ENCODE peak calls at places on chromosomes 4 and X, in seven cellular contexts. S is HEK293T, W is DMS 273 treated with DMSO at 0.1 percent for 48 hours, A is fibroblast of lung, D is memory B cell, U is chondrocyte, H is NCI-H2171 treated with DMSO at 0.1 percent for 48 hours. O is an unnamed sample.

GRCh38 chr4:87304659-87305277 is 17.9 kb downstream of the HSD17B13 start:
- DNase-seq in S (peak), W (no peak), A (peak), D (no peak), U (no peak), H (peak), O (no peak)

GRCh38 chr4:1767770-1768366 is 25.2 kb upstream of the FGFR3 start:
- DNase-seq in S (peak), W (peak), A (peak), D (no peak), U (no peak), H (peak), O (peak)

GRCh38 chrX:133215747-133216146 is 2.4 kb downstream of the TFDP3 start:
- DNase-seq in S (peak), W (no peak), A (peak), D (no peak), U (no peak), H (no peak), O (peak)

GRCh38 chrX:136574548-136574947 is 42.5 kb downstream of the VGLL1 start:
- DNase-seq in S (no peak), W (no peak), A (no peak), D (no peak), U (no peak), H (no peak), O (no peak)

GRCh38 chrX:20001615-20002014 is 10.8 kb upstream of the BCLAF3 start:
- DNase-seq in S (no peak), W (no peak), A (no peak), D (no peak), U (no peak), H (no peak), O (no peak)

GRCh38 chr4:7546152-7546808 is 111.5 kb upstream of the PSAPL1 start:
- DNase-seq in S (no peak), W (no peak), A (no peak), D (no peak), U (peak), H (peak), O (no peak)

GRCh38 chrX:110657073-110657472 is 138.5 kb downstream of the CHRDL1 start:
- DNase-seq in S (no peak), W (no peak), A (no peak), D (no peak), U (no peak), H (no peak), O (no peak)

GRCh38 chr4:13548984-13549546 is 4.8 kb upstream of the NKX3-2 start:
- DNase-seq in S (peak), W (peak), A (peak), D (peak), U (no peak), H (peak), O (peak)

GRCh38 chrX:82141942-82142341 is 940.0 kb downstream of the SH3BGRL start:
- DNase-seq in S (no peak), W (no peak), A (no peak), D (no peak), U (no peak), H (no peak), O (no peak)

GRCh38 chr4:95548738-95549245 is at the start of gene UNC5C:
- DNase-seq in S (peak), W (peak), A (peak), D (no peak), U (no peak), H (no peak), O (no peak)

GRCh38 chr4:172666711-172667368 is 501.8 kb upstream of the GALNT7 start:
- DNase-seq in S (peak), W (no peak), A (no peak), D (no peak), U (no peak), H (no peak), O (peak)

GRCh38 chr4:169243808-169244207 is 26.9 kb downstream of the SH3RF1 start:
- DNase-seq in S (no peak), W (no peak), A (peak), D (no peak), U (no peak), H (no peak), O (no peak)

GRCh38 chrX:1086444-1087409 is 125.7 kb downstream of the CRLF2 start:
- DNase-seq in S (no peak), W (no peak), A (no peak), D (no peak), U (no peak), H (no peak), O (no peak)

GRCh38 chrX:131830400-131831184 is 192.5 kb upstream of the STK26 start:
- DNase-seq in S (peak), W (peak), A (peak), D (peak), U (peak), H (peak), O (peak)

GRCh38 chr4:184792950-184793555 is 32.7 kb downstream of the ACSL1 start:
- DNase-seq in S (no peak), W (no peak), A (peak), D (no peak), U (no peak), H (no peak), O (no peak)

GRCh38 chrX:149185087-149185486 is 320.0 kb downstream of the IDS start:
- DNase-seq in S (no peak), W (no peak), A (no peak), D (no peak), U (no peak), H (peak), O (no peak)

GRCh38 chr4:85187106-85187505 is 220.6 kb upstream of the WDFY3 start:
- DNase-seq in S (no peak), W (no peak), A (no peak), D (no peak), U (no peak), H (no peak), O (no peak)

GRCh38 chr4:71768123-71768522 is 15.8 kb downstream of the GC start:
- DNase-seq in S (no peak), W (no peak), A (no peak), D (no peak), U (no peak), H (no peak), O (no peak)

GRCh38 chrX:151151668-151152267 is 24.6 kb upstream of the GPR50 start:
- DNase-seq in S (peak), W (peak), A (peak), D (peak), U (no peak), H (peak), O (no peak)

GRCh38 chr4:117331817-117332216 is 246.4 kb upstream of the TRAM1L1 start:
- DNase-seq in S (no peak), W (no peak), A (no peak), D (no peak), U (no peak), H (no peak), O (no peak)

GRCh38 chrX:20455001-20455400 is 188.3 kb upstream of the RPS6KA3 start:
- DNase-seq in S (no peak), W (no peak), A (no peak), D (no peak), U (no peak), H (no peak), O (no peak)

GRCh38 chrX:23783569-23784486 is 855 bp downstream of the SAT1 start:
- DNase-seq in S (no peak), W (no peak), A (peak), D (peak), U (no peak), H (no peak), O (no peak)

GRCh38 chr4:111793686-111794085 is 351.6 kb upstream of the FAM241A start:
- DNase-seq in S (no peak), W (no peak), A (no peak), D (no peak), U (no peak), H (no peak), O (no peak)

GRCh38 chr4:5338511-5338910 is 287.2 kb downstream of the STK32B start:
- DNase-seq in S (no peak), W (no peak), A (no peak), D (no peak), U (no peak), H (no peak), O (no peak)

GRCh38 chr4:35966558-35966957 is 277.8 kb downstream of the ARAP2 start:
- DNase-seq in S (no peak), W (no peak), A (no peak), D (no peak), U (no peak), H (no peak), O (no peak)

GRCh38 chr4:100042711-100043110 is 92.6 kb upstream of the H2AZ1 start:
- DNase-seq in S (no peak), W (no peak), A (no peak), D (no peak), U (no peak), H (no peak), O (no peak)

GRCh38 chr4:21742326-21742725 is 206.2 kb downstream of the KCNIP4 start:
- DNase-seq in S (no peak), W (no peak), A (no peak), D (no peak), U (no peak), H (no peak), O (no peak)

GRCh38 chrX:5388087-5388486 is 840.6 kb downstream of the NLGN4X start:
- DNase-seq in S (no peak), W (no peak), A (no peak), D (peak), U (no peak), H (no peak), O (no peak)

GRCh38 chrX:150084474-150085229 is 146.4 kb upstream of the EOLA2 start:
- DNase-seq in S (no peak), W (no peak), A (peak), D (no peak), U (no peak), H (no peak), O (no peak)

GRCh38 chrX:133543654-133544053 is 128.4 kb upstream of the GPC4 start:
- DNase-seq in S (no peak), W (no peak), A (no peak), D (no peak), U (no peak), H (no peak), O (no peak)